ENCODE peak calls at places on chromosomes 3 and 15, in eight cellular contexts. U is stimulated activated CD8-positive, alpha-beta memory T cell treated with anti-CD3 and anti-CD28 coated beads, Interleukin-7, amount 100 ng/mL, for 1 hour; V is H4; T is NCI-H226; P is GM19239; X is aorta; B is fibroblast of lung; G is GM23248. O is an unnamed sample.

GRCh38 chr3:131114201-131114600 is 87.5 kb downstream of the NEK11 start:
- DNase-seq in G (no peak), U (no peak), X (no peak), B (no peak), P (no peak), V (no peak), T (no peak), O (no peak)

GRCh38 chr3:190012314-190012782 is 108.3 kb downstream of the P3H2 start:
- DNase-seq in B (no peak), P (no peak), V (peak; percentile 75), T (peak; percentile 83), U (no peak), G (peak; percentile 55), X (no peak), O (peak; percentile 70)

GRCh38 chr3:128942161-128942952 is 51.5 kb downstream of the CFAP92 start:
- DNase-seq in T (no peak), B (no peak), X (no peak), P (no peak), V (no peak), U (no peak), G (no peak), O (no peak)

GRCh38 chr3:33174711-33175409 is 43.8 kb downstream of the SUSD5 start:
- DNase-seq in G (no peak), T (no peak), B (peak; percentile 3), U (no peak), X (no peak), P (no peak), V (no peak), O (no peak)

GRCh38 chr3:99170867-99171517 is 269.5 kb upstream of the DCBLD2 start:
- DNase-seq in G (no peak), U (no peak), X (no peak), P (no peak), T (no peak), V (no peak), B (no peak), O (no peak)

GRCh38 chr3:3800076-3800448 is 831 bp downstream of the LRRN1 start:
- DNase-seq in X (peak; percentile 50), U (no peak), P (no peak), G (no peak), B (no peak), V (no peak), T (no peak), O (no peak)

GRCh38 chr15:99140590-99140989 is 35.7 kb downstream of the SYNM start:
- DNase-seq in G (no peak), P (no peak), V (no peak), X (no peak), U (no peak), T (no peak), B (no peak), O (no peak)

GRCh38 chr3:16910207-16910606 is 25.5 kb downstream of the PLCL2 start:
- DNase-seq in G (no peak), P (no peak), B (no peak), U (no peak), V (no peak), X (no peak), T (no peak), O (no peak)

GRCh38 chr15:78904599-78905358 is 32.1 kb downstream of the MORF4L1 start:
- DNase-seq in G (no peak), V (no peak), X (no peak), T (no peak), P (no peak), B (no peak), U (no peak), O (no peak)

GRCh38 chr3:133572158-133573053 is 1.1 kb upstream of the CDV3 start:
- DNase-seq in U (no peak), V (no peak), T (no peak), P (no peak), B (no peak), X (no peak), G (peak; percentile 50), O (peak; percentile 39)